ENCODE peak calls at places on chromosome 5, in six cellular contexts. One of them, this sample, is unnamed.
A peak's percentile ranks its signal among the peaks of the same experiment; 100 is the strongest.

GRCh38 chr5:178314961-178315820 is 82.6 kb upstream of the PHYKPL start:
- DNase-seq in thoracic aorta: no peak
- DNase-seq in cardiac muscle cell: no peak
- DNase-seq in GM12865: no peak
- DNase-seq in hepatocyte: no peak
- DNase-seq in GM23338: no peak
- DNase-seq in this sample: no peak

GRCh38 chr5:177361418-177362101 is 3.8 kb downstream of the RGS14 start:
- DNase-seq in thoracic aorta: no peak
- DNase-seq in cardiac muscle cell: no peak
- DNase-seq in GM12865: peak; percentile 52
- DNase-seq in hepatocyte: no peak
- DNase-seq in GM23338: peak; percentile 9
- DNase-seq in this sample: no peak

GRCh38 chr5:143033535-143034260 is 263.5 kb downstream of the ARHGAP26 start:
- DNase-seq in thoracic aorta: no peak
- DNase-seq in cardiac muscle cell: no peak
- DNase-seq in GM12865: no peak
- DNase-seq in hepatocyte: no peak
- DNase-seq in GM23338: no peak
- DNase-seq in this sample: no peak

GRCh38 chr5:75010838-75011237 is 41.5 kb downstream of the GCNT4 start:
- DNase-seq in thoracic aorta: no peak
- DNase-seq in cardiac muscle cell: no peak
- DNase-seq in GM12865: no peak
- DNase-seq in hepatocyte: no peak
- DNase-seq in GM23338: no peak
- DNase-seq in this sample: no peak

GRCh38 chr5:31936699-31937098 is 237.4 kb downstream of the GOLPH3 start:
- DNase-seq in thoracic aorta: no peak
- DNase-seq in cardiac muscle cell: no peak
- DNase-seq in GM12865: no peak
- DNase-seq in hepatocyte: no peak
- DNase-seq in GM23338: no peak
- DNase-seq in this sample: no peak

GRCh38 chr5:59725393-59725768 is 168.1 kb downstream of the PDE4D start:
- DNase-seq in thoracic aorta: no peak
- DNase-seq in cardiac muscle cell: no peak
- DNase-seq in GM12865: no peak
- DNase-seq in hepatocyte: no peak
- DNase-seq in GM23338: no peak
- DNase-seq in this sample: no peak

GRCh38 chr5:110048508-110048907 is 358.8 kb downstream of the MAN2A1 start:
- DNase-seq in thoracic aorta: no peak
- DNase-seq in cardiac muscle cell: no peak
- DNase-seq in GM12865: no peak
- DNase-seq in hepatocyte: no peak
- DNase-seq in GM23338: peak; percentile 18
- DNase-seq in this sample: no peak

GRCh38 chr5:41156739-41157138 is 56.6 kb downstream of the C6 start:
- DNase-seq in thoracic aorta: no peak
- DNase-seq in cardiac muscle cell: no peak
- DNase-seq in GM12865: no peak
- DNase-seq in hepatocyte: no peak
- DNase-seq in GM23338: no peak
- DNase-seq in this sample: no peak

GRCh38 chr5:130237721-130238120 is 333.5 kb downstream of the CHSY3 start:
- DNase-seq in thoracic aorta: no peak
- DNase-seq in cardiac muscle cell: no peak
- DNase-seq in GM12865: no peak
- DNase-seq in hepatocyte: no peak
- DNase-seq in GM23338: no peak
- DNase-seq in this sample: no peak

GRCh38 chr5:123800640-123801039 is 288.7 kb downstream of the CSNK1G3 start:
- DNase-seq in thoracic aorta: no peak
- DNase-seq in cardiac muscle cell: no peak
- DNase-seq in GM12865: no peak
- DNase-seq in hepatocyte: no peak
- DNase-seq in GM23338: no peak
- DNase-seq in this sample: no peak

GRCh38 chr5:169635933-169636332 is 1.1 kb upstream of the DOCK2 start:
- DNase-seq in thoracic aorta: no peak
- DNase-seq in cardiac muscle cell: no peak
- DNase-seq in GM12865: no peak
- DNase-seq in hepatocyte: no peak
- DNase-seq in GM23338: no peak
- DNase-seq in this sample: no peak

GRCh38 chr5:140690376-140690932 is 716 bp downstream of the HARS1 start:
- DNase-seq in thoracic aorta: no peak
- DNase-seq in cardiac muscle cell: no peak
- DNase-seq in GM12865: no peak
- DNase-seq in hepatocyte: peak; percentile 21
- DNase-seq in GM23338: no peak
- DNase-seq in this sample: no peak

GRCh38 chr5:124867064-124867707 is 120.7 kb upstream of the ZNF608 start:
- DNase-seq in thoracic aorta: no peak
- DNase-seq in cardiac muscle cell: no peak
- DNase-seq in GM12865: no peak
- DNase-seq in hepatocyte: no peak
- DNase-seq in GM23338: no peak
- DNase-seq in this sample: peak; percentile 37

GRCh38 chr5:150645070-150645700 is 4.7 kb downstream of the SYNPO start:
- DNase-seq in thoracic aorta: peak; percentile 69
- DNase-seq in cardiac muscle cell: peak; percentile 38
- DNase-seq in GM12865: no peak
- DNase-seq in hepatocyte: no peak
- DNase-seq in GM23338: no peak
- DNase-seq in this sample: no peak

GRCh38 chr5:73213566-73213998 is 40.6 kb downstream of the TMEM174 start:
- DNase-seq in thoracic aorta: no peak
- DNase-seq in cardiac muscle cell: no peak
- DNase-seq in GM12865: peak; percentile 48
- DNase-seq in hepatocyte: no peak
- DNase-seq in GM23338: peak; percentile 44
- DNase-seq in this sample: no peak

GRCh38 chr5:39519566-39520231 is 94.9 kb upstream of the DAB2 start:
- DNase-seq in thoracic aorta: no peak
- DNase-seq in cardiac muscle cell: no peak
- DNase-seq in GM12865: no peak
- DNase-seq in hepatocyte: no peak
- DNase-seq in GM23338: peak; percentile 17
- DNase-seq in this sample: no peak

GRCh38 chr5:131270809-131271208 is 7.0 kb downstream of the CDC42SE2 start:
- DNase-seq in thoracic aorta: no peak
- DNase-seq in cardiac muscle cell: no peak
- DNase-seq in GM12865: no peak
- DNase-seq in hepatocyte: no peak
- DNase-seq in GM23338: no peak
- DNase-seq in this sample: no peak

GRCh38 chr5:11483630-11484029 is 420.6 kb downstream of the CTNND2 start:
- DNase-seq in thoracic aorta: no peak
- DNase-seq in cardiac muscle cell: no peak
- DNase-seq in GM12865: no peak
- DNase-seq in hepatocyte: no peak
- DNase-seq in GM23338: no peak
- DNase-seq in this sample: no peak

GRCh38 chr5:88863523-88863922 is 19.5 kb downstream of the MEF2C start:
- DNase-seq in thoracic aorta: no peak
- DNase-seq in cardiac muscle cell: no peak
- DNase-seq in GM12865: no peak
- DNase-seq in hepatocyte: no peak
- DNase-seq in GM23338: no peak
- DNase-seq in this sample: no peak

GRCh38 chr5:944621-944927 is 51.9 kb downstream of the TRIP13 start:
- DNase-seq in thoracic aorta: no peak
- DNase-seq in cardiac muscle cell: no peak
- DNase-seq in GM12865: no peak
- DNase-seq in hepatocyte: no peak
- DNase-seq in GM23338: no peak
- DNase-seq in this sample: no peak

GRCh38 chr5:73369283-73369682 is 79.3 kb downstream of the FOXD1 start:
- DNase-seq in thoracic aorta: no peak
- DNase-seq in cardiac muscle cell: no peak
- DNase-seq in GM12865: no peak
- DNase-seq in hepatocyte: no peak
- DNase-seq in GM23338: no peak
- DNase-seq in this sample: no peak

GRCh38 chr5:80959768-80960442 is at the start of gene RASGRF2:
- DNase-seq in thoracic aorta: no peak
- DNase-seq in cardiac muscle cell: peak; percentile 54
- DNase-seq in GM12865: no peak
- DNase-seq in hepatocyte: peak; percentile 74
- DNase-seq in GM23338: peak; percentile 89
- DNase-seq in this sample: no peak

GRCh38 chr5:169626779-169627178 is 10.3 kb upstream of the DOCK2 start:
- DNase-seq in thoracic aorta: no peak
- DNase-seq in cardiac muscle cell: no peak
- DNase-seq in GM12865: no peak
- DNase-seq in hepatocyte: peak; percentile 10
- DNase-seq in GM23338: no peak
- DNase-seq in this sample: no peak

GRCh38 chr5:150567031-150567680 is 59.2 kb downstream of the NDST1 start:
- DNase-seq in thoracic aorta: no peak
- DNase-seq in cardiac muscle cell: no peak
- DNase-seq in GM12865: no peak
- DNase-seq in hepatocyte: no peak
- DNase-seq in GM23338: no peak
- DNase-seq in this sample: no peak

GRCh38 chr5:24714757-24715156 is 70.0 kb upstream of the CDH10 start:
- DNase-seq in thoracic aorta: no peak
- DNase-seq in cardiac muscle cell: no peak
- DNase-seq in GM12865: no peak
- DNase-seq in hepatocyte: no peak
- DNase-seq in GM23338: peak; percentile 1
- DNase-seq in this sample: no peak

GRCh38 chr5:115785395-115786009 is 31.0 kb downstream of the CDO1 start:
- DNase-seq in thoracic aorta: no peak
- DNase-seq in cardiac muscle cell: peak; percentile 24
- DNase-seq in GM12865: no peak
- DNase-seq in hepatocyte: no peak
- DNase-seq in GM23338: peak; percentile 87
- DNase-seq in this sample: no peak
- H3K4me3 ChIP-seq in thoracic aorta: no peak overlapping the region
- H3K4me3 ChIP-seq in cardiac muscle cell: no peak overlapping the region
- H3K4me3 ChIP-seq in GM12865: no peak overlapping the region
- H3K4me3 ChIP-seq in hepatocyte: no peak overlapping the region
- H3K4me3 ChIP-seq in GM23338: no peak overlapping the region
- H3K4me3 ChIP-seq in this sample: no peak overlapping the region

DNA sequence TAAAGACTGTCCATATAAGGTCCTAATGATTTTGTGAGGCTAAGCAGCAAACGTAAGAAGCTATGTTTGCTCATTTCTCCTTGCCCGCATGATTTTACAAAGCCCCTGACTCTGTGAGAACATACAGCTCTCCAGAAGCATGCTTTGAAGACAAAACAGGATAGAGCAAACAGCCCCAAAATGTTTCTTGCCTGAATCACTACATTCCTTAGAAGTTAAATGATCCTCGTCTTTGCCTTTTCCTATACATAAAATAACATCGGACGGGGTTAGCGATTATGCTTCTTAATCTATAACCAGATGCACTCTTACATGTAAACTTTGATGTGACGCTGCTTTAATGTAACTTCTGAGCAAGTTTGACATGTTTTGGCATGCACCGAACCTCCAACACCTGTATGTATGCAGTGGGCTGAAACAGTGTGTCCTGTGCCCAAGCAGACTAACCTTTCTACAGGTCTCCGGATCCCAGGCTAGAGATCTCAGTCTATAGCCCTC is 353.7 kb downstream of the CETN3 start:
- DNase-seq in thoracic aorta: no peak
- DNase-seq in cardiac muscle cell: no peak
- DNase-seq in GM12865: no peak
- DNase-seq in hepatocyte: peak; percentile 10
- DNase-seq in GM23338: peak; percentile 17
- DNase-seq in this sample: no peak
- H3K4me3 ChIP-seq in thoracic aorta: peak overlapping the region; percentile 25
- H3K4me3 ChIP-seq in cardiac muscle cell: no peak overlapping the region
- H3K4me3 ChIP-seq in GM12865: no peak overlapping the region
- H3K4me3 ChIP-seq in hepatocyte: no peak overlapping the region
- H3K4me3 ChIP-seq in GM23338: no peak overlapping the region
- H3K4me3 ChIP-seq in this sample: no peak overlapping the region

GRCh38 chr5:7850241-7850532 is 746 bp downstream of the CFAP90 start:
- DNase-seq in thoracic aorta: no peak
- DNase-seq in cardiac muscle cell: no peak
- DNase-seq in GM12865: no peak
- DNase-seq in hepatocyte: peak; percentile 40
- DNase-seq in GM23338: no peak
- DNase-seq in this sample: no peak
- H3K4me3 ChIP-seq in thoracic aorta: peak overlapping the region; percentile 75
- H3K4me3 ChIP-seq in cardiac muscle cell: peak overlapping the region; percentile 72
- H3K4me3 ChIP-seq in GM12865: no peak overlapping the region
- H3K4me3 ChIP-seq in hepatocyte: peak overlapping the region; percentile 58
- H3K4me3 ChIP-seq in GM23338: peak overlapping the region; percentile 76
- H3K4me3 ChIP-seq in this sample: no peak overlapping the region

GRCh38 chr5:135386886-135387628 is 12.0 kb downstream of the MACROH2A1 start:
- DNase-seq in thoracic aorta: no peak
- DNase-seq in cardiac muscle cell: no peak
- DNase-seq in GM12865: no peak
- DNase-seq in hepatocyte: peak; percentile 77
- DNase-seq in GM23338: no peak
- DNase-seq in this sample: peak; percentile 67

GRCh38 chr5:135384898-135385297 is 14.1 kb downstream of the MACROH2A1 start:
- DNase-seq in thoracic aorta: no peak
- DNase-seq in cardiac muscle cell: no peak
- DNase-seq in GM12865: no peak
- DNase-seq in hepatocyte: no peak
- DNase-seq in GM23338: no peak
- DNase-seq in this sample: no peak

GRCh38 chr5:135386096-135386495 is 12.9 kb downstream of the MACROH2A1 start:
- DNase-seq in thoracic aorta: no peak
- DNase-seq in cardiac muscle cell: no peak
- DNase-seq in GM12865: no peak
- DNase-seq in hepatocyte: no peak
- DNase-seq in GM23338: no peak
- DNase-seq in this sample: no peak

GRCh38 chr5:135383803-135384495 is 15.1 kb downstream of the MACROH2A1 start:
- DNase-seq in thoracic aorta: no peak
- DNase-seq in cardiac muscle cell: no peak
- DNase-seq in GM12865: no peak
- DNase-seq in hepatocyte: no peak
- DNase-seq in GM23338: no peak
- DNase-seq in this sample: no peak

DNA sequence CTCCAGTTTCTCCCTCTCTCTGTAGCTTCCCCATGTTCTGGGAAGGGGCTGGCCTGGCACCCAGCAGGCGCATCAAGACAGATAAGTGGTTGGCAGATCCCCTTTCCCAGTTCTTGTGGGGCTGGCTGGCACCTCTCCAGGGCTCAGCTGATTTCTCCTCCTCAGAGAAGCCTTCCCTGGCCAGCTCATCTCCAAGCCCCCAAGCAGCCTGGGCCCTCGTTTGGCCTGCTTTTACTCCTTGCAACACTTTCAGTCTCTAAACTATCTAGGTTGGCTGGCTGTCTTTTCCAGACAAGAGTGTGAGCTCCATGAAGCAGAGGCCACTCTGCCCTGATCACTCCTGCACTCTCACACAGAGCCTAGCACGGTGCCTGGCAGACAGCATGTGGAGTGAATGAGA is 13.5 kb downstream of the MACROH2A1 start:
- DNase-seq in thoracic aorta: no peak
- DNase-seq in cardiac muscle cell: no peak
- DNase-seq in GM12865: no peak
- DNase-seq in hepatocyte: peak; percentile 31
- DNase-seq in GM23338: no peak
- DNase-seq in this sample: no peak
- H3K4me3 ChIP-seq in thoracic aorta: no peak overlapping the region
- H3K4me3 ChIP-seq in cardiac muscle cell: no peak overlapping the region
- H3K4me3 ChIP-seq in GM12865: no peak overlapping the region
- H3K4me3 ChIP-seq in hepatocyte: no peak overlapping the region
- H3K4me3 ChIP-seq in GM23338: no peak overlapping the region
- H3K4me3 ChIP-seq in this sample: no peak overlapping the region

This sample was measured in lower leg skin.